ENCODE peak calls at places on chromosome X, in ten cellular contexts. Q is stomach, S is endothelial cell of umbilical vein, N is HCT116, P is suprapubic skin, W is transverse colon, L is GM12891, D is Panc1, G is spleen, V is GM12892. Z is an unnamed sample.

GRCh38 chrX:8455600-8455999 is 9.0 kb upstream of the VCX3B start:
- DNase-seq in L (no peak), W (no peak), N (no peak), S (no peak), Q (no peak), P (no peak), G (no peak), D (no peak), V (no peak), Z (no peak)

GRCh38 chrX:136725446-136726104 is 55.2 kb downstream of the ARHGEF6 start:
- DNase-seq in V (no peak), G (no peak), N (no peak), L (no peak), Q (no peak), S (peak; percentile 1), D (no peak), P (no peak), W (no peak), Z (no peak)

GRCh38 chrX:117996918-117997480 is 119.6 kb downstream of the KLHL13 start:
- DNase-seq in D (no peak), P (no peak), W (no peak), G (no peak), N (no peak), V (no peak), S (peak; percentile 11), L (no peak), Q (no peak), Z (no peak)

GRCh38 chrX:25158635-25159034 is 142.9 kb upstream of the ARX start:
- DNase-seq in Q (no peak), D (no peak), V (no peak), P (no peak), L (no peak), G (no peak), S (no peak), W (no peak), N (no peak), Z (no peak)

GRCh38 chrX:107834273-107835201 is 8.9 kb downstream of the MID2 start:
- DNase-seq in Q (no peak), G (no peak), N (no peak), L (no peak), V (no peak), S (no peak), P (no peak), D (no peak), W (no peak), Z (no peak)

GRCh38 chrX:106201502-106202178 is 33.5 kb downstream of the PWWP3B start:
- DNase-seq in N (no peak), V (no peak), D (no peak), W (no peak), G (no peak), Q (no peak), P (no peak), L (no peak), S (no peak), Z (no peak)

GRCh38 chrX:94831364-94831763 is 1157.4 kb downstream of the FAM133A start:
- DNase-seq in S (no peak), P (no peak), L (no peak), V (no peak), D (no peak), W (no peak), N (no peak), Q (no peak), G (no peak), Z (no peak)

GRCh38 chrX:69102805-69103204 is 62.4 kb downstream of the PJA1 start:
- DNase-seq in G (peak; percentile 28), Q (no peak), S (no peak), V (no peak), L (no peak), P (no peak), W (no peak), D (no peak), N (no peak), Z (no peak)

GRCh38 chrX:103464071-103464773 is 55.1 kb downstream of the RAB40A start:
- DNase-seq in P (no peak), Q (no peak), V (no peak), S (peak; percentile 55), D (peak; percentile 15), N (peak; percentile 8), L (no peak), W (peak; percentile 10), G (no peak), Z (no peak)

GRCh38 chrX:1051421-1051820 is 161.0 kb downstream of the CRLF2 start:
- DNase-seq in G (no peak), V (no peak), N (no peak), Q (no peak), S (no peak), L (no peak), P (no peak), W (no peak), D (no peak), Z (no peak)

GRCh38 chrX:66035667-66036066 is 4.2 kb downstream of the VSIG4 start:
- DNase-seq in P (no peak), L (no peak), G (no peak), W (no peak), D (no peak), N (no peak), S (no peak), Q (no peak), V (no peak), Z (no peak)

GRCh38 chrX:46376246-46376885 is 168.9 kb downstream of the ZNF674 start:
- DNase-seq in P (no peak), V (no peak), G (no peak), D (peak; percentile 57), S (peak; percentile 80), Q (no peak), W (peak; percentile 13), N (peak; percentile 56), L (no peak), Z (peak; percentile 20)

GRCh38 chrX:109830704-109831206 is 97.7 kb upstream of the ACSL4 start:
- DNase-seq in W (no peak), Q (no peak), S (peak; percentile 10), L (no peak), G (no peak), N (no peak), D (no peak), P (no peak), V (no peak), Z (no peak)

GRCh38 chrX:34586507-34586906 is 70.6 kb downstream of the TMEM47 start:
- DNase-seq in G (no peak), Q (no peak), D (no peak), P (no peak), L (no peak), V (no peak), W (no peak), N (no peak), S (peak; percentile 33), Z (no peak)

GRCh38 chrX:85359051-85359450 is 20.4 kb downstream of the POF1B start:
- DNase-seq in V (no peak), S (no peak), P (no peak), N (no peak), W (peak; percentile 38), D (no peak), Q (no peak), G (no peak), L (no peak), Z (no peak)

GRCh38 chrX:9770319-9770718 is 4.7 kb upstream of the GPR143 start:
- DNase-seq in D (no peak), Q (no peak), S (peak; percentile 72), N (no peak), L (no peak), W (no peak), V (no peak), P (no peak), G (no peak), Z (no peak)

GRCh38 chrX:153900806-153901752 is 3.4 kb upstream of the AVPR2 start:
- DNase-seq in P (no peak), D (no peak), N (no peak), S (peak; percentile 2), V (peak; percentile 77), W (peak; percentile 51), L (peak; percentile 68), Q (peak; percentile 30), G (peak; percentile 87), Z (no peak)

GRCh38 chrX:70434914-70435586 is 9.6 kb upstream of the DLG3 start:
- DNase-seq in D (no peak), V (no peak), S (no peak), W (no peak), P (no peak), G (no peak), L (no peak), N (no peak), Q (peak; percentile 24), Z (no peak)

GRCh38 chrX:24149346-24150050 is at the start of gene ZFX:
- DNase-seq in S (peak; percentile 23), W (peak; percentile 82), L (peak; percentile 7), G (peak; percentile 96), Q (peak; percentile 77), V (peak; percentile 32), P (peak; percentile 85), N (no peak), D (no peak), Z (peak; percentile 52)
- TF ChIP-seq POLR2AphosphoS5 in S (no peak), W (peak; percentile 38), L (peak; percentile 36), G (peak; percentile 63), Q (no peak), V (peak; percentile 32), P (no peak), N (no peak), D (no peak), Z (no peak)

DNA sequence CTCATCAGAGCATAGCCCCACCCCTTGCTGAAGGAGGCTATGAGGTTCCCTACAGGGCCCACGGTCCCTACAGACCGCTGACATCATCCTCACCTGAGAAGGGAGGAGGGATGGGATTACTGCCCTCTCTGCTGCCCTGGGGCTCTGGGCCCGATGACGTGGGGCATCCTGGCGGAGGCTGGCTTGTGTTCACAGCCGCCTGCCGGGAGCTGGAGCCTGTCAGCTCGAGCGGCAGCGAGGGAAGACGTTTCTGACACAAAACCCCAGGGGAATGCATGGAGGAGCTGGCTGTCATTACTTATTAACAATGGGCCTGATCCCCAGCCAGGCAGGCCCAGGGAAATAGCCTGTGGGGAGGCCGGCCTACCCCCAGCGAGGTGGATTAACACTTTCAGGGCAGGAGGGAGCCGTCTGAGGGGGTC is 106.6 kb upstream of the ATP6AP2 start:
- DNase-seq in N (no peak), V (no peak), W (no peak), G (no peak), D (no peak), Q (peak; percentile 27), L (no peak), S (no peak), P (no peak), Z (peak; percentile 57)
- TF ChIP-seq POLR2AphosphoS5 in N (no peak), V (no peak), W (no peak), G (no peak), D (no peak), Q (no peak), L (no peak), S (no peak), P (no peak), Z (no peak)

GRCh38 chrX:142040906-142041305 is 137.2 kb downstream of the MAGEC1 start:
- DNase-seq in V (no peak), L (no peak), S (no peak), W (no peak), P (no peak), Q (no peak), G (no peak), D (no peak), N (no peak), Z (no peak)

GRCh38 chrX:142043196-142043595 is 139.5 kb downstream of the MAGEC1 start:
- DNase-seq in S (no peak), Q (no peak), P (no peak), G (no peak), L (no peak), V (no peak), N (no peak), W (no peak), D (no peak), Z (no peak)
- TF ChIP-seq POLR2AphosphoS5 in S (no peak), Q (no peak), P (no peak), G (no peak), L (no peak), V (no peak), N (no peak), W (no peak), D (no peak), Z (no peak)

GRCh38 chrX:5991393-5991792 is 237.3 kb downstream of the NLGN4X start:
- DNase-seq in L (no peak), N (no peak), V (no peak), Q (no peak), S (no peak), G (no peak), P (no peak), W (no peak), D (no peak), Z (no peak)
- TF ChIP-seq POLR2AphosphoS5 in L (no peak), N (no peak), V (no peak), Q (no peak), S (no peak), G (no peak), P (no peak), W (no peak), D (no peak), Z (no peak)